ENCODE peak calls at places on chromosomes 13 and 19, in four cellular contexts. R is choroid plexus epithelial cell, K is lower lobe of right lung, X is psoas muscle. Y is an unnamed sample.
A peak's percentile ranks its signal among the peaks of the same experiment; 100 is the strongest.

GRCh38 chr13:37889102-37889501 is 19.5 kb upstream of the TRPC4 start:
- DNase-seq in X (no peak), K (no peak), R (peak; percentile 52), Y (no peak)

GRCh38 chr13:95822303-95822702 is 145.4 kb downstream of the DNAJC3 start:
- DNase-seq in K (no peak), R (no peak), X (no peak), Y (no peak)

GRCh38 chr19:17889609-17890214 is 18.0 kb downstream of the SLC5A5 start:
- DNase-seq in K (no peak), X (no peak), R (peak; percentile 61), Y (no peak)

GRCh38 chr19:2083174-2083854 is 12.8 kb downstream of the MOB3A start:
- DNase-seq in R (no peak), X (peak; percentile 58), K (no peak), Y (peak; percentile 73)

GRCh38 chr19:10269333-10270179 is 1.4 kb upstream of the ICAM1 start:
- DNase-seq in X (peak; percentile 90), K (peak; percentile 93), R (peak; percentile 89), Y (peak; percentile 97)

GRCh38 chr13:41178040-41178439 is 16.3 kb downstream of the KBTBD7 start:
- DNase-seq in X (no peak), K (no peak), R (peak; percentile 45), Y (no peak)

GRCh38 chr19:13103961-13104847 is 1.5 kb upstream of the LYL1 start:
- DNase-seq in K (peak; percentile 79), X (peak; percentile 86), R (no peak), Y (peak; percentile 92)

GRCh38 chr13:23289917-23290357 is 109.2 kb downstream of the SGCG start:
- DNase-seq in R (peak; percentile 69), K (no peak), X (no peak), Y (no peak)

GRCh38 chr13:62176051-62176450 is 760.4 kb upstream of the PCDH20 start:
- DNase-seq in R (peak; percentile 61), X (no peak), K (no peak), Y (no peak)

GRCh38 chr19:13817018-13817614 is 21.9 kb downstream of the ZSWIM4 start:
- DNase-seq in K (peak; percentile 77), R (no peak), X (no peak), Y (peak; percentile 80)